ENCODE peak calls at places on chromosomes 5 and 9, in six cellular contexts. U is iris pigment epithelial cell, J is ACHN, N is tibial artery, X is T-helper 9 cell, Z is fibroblast of mammary gland. T is an unnamed sample.
A peak's percentile ranks its signal among the peaks of the same experiment; 100 is the strongest.

GRCh38 chr5:59709346-59709821 is 184.1 kb downstream of the PDE4D start:
- DNase-seq in X (no peak), Z (no peak), U (no peak), J (no peak), N (no peak), T (no peak)

GRCh38 chr5:76451046-76451701 is 48.1 kb downstream of the IQGAP2 start:
- DNase-seq in U (no peak), Z (no peak), N (no peak), J (no peak), X (no peak), T (no peak)

GRCh38 chr5:50663636-50664035 is 2.8 kb upstream of the PARP8 start:
- DNase-seq in Z (no peak), U (no peak), X (no peak), J (no peak), N (no peak), T (no peak)

GRCh38 chr9:112065781-112066606 is 109.1 kb downstream of the SUSD1 start:
- DNase-seq in Z (peak; percentile 89), N (no peak), U (peak; percentile 90), X (no peak), J (no peak), T (peak; percentile 86)

GRCh38 chr9:117403848-117404247 is 11.0 kb downstream of the ASTN2 start:
- DNase-seq in X (no peak), U (no peak), Z (no peak), J (no peak), N (no peak), T (no peak)

GRCh38 chr5:55226027-55226933 is 835 bp downstream of the MCIDAS start:
- DNase-seq in Z (peak; percentile 45), U (no peak), J (peak; percentile 83), N (no peak), X (no peak), T (peak; percentile 80)

GRCh38 chr5:74056789-74057164 is 430.8 kb downstream of the ARHGEF28 start:
- DNase-seq in Z (peak; percentile 33), X (no peak), J (peak; percentile 39), U (peak; percentile 48), N (no peak), T (peak; percentile 38)

GRCh38 chr5:59758566-59758965 is 135.0 kb downstream of the PDE4D start:
- DNase-seq in X (no peak), U (no peak), J (no peak), N (no peak), Z (no peak), T (no peak)

GRCh38 chr5:8907168-8907868 is 638.6 kb downstream of the SEMA5A start:
- DNase-seq in X (no peak), Z (peak; percentile 87), U (peak; percentile 84), N (no peak), J (no peak), T (no peak)

GRCh38 chr5:127206320-127207113 is 84.1 kb upstream of the MEGF10 start:
- DNase-seq in U (peak; percentile 90), N (no peak), J (peak; percentile 42), Z (peak; percentile 97), X (no peak), T (peak; percentile 13)

GRCh38 chr9:105191508-105192118 is 52.8 kb upstream of the SLC44A1 start:
- DNase-seq in N (no peak), X (no peak), Z (peak; percentile 92), J (no peak), U (peak; percentile 45), T (no peak)

GRCh38 chr9:117121331-117121730 is 293.5 kb downstream of the ASTN2 start:
- DNase-seq in N (no peak), X (no peak), Z (no peak), U (no peak), J (no peak), T (no peak)

GRCh38 chr9:97880336-97880735 is 27.3 kb downstream of the FOXE1 start:
- DNase-seq in X (no peak), U (peak; percentile 21), Z (peak; percentile 77), J (peak; percentile 40), N (no peak), T (no peak)

GRCh38 chr5:149552038-149552494 is 827 bp upstream of the CSNK1A1 start:
- DNase-seq in Z (no peak), J (no peak), X (no peak), U (no peak), N (no peak), T (no peak)

GRCh38 chr9:76912631-76913275 is 6.8 kb upstream of the PRUNE2 start:
- DNase-seq in X (no peak), J (peak; percentile 78), N (no peak), U (peak; percentile 60), Z (peak; percentile 90), T (no peak)

GRCh38 chr9:115668506-115668905 is 485.1 kb upstream of the PAPPA start:
- DNase-seq in U (peak; percentile 94), N (no peak), X (no peak), Z (peak; percentile 90), J (peak; percentile 17), T (peak; percentile 19)

GRCh38 chr9:127498298-127498697 is 47.0 kb downstream of the LRSAM1 start:
- DNase-seq in X (no peak), Z (no peak), J (no peak), N (no peak), U (no peak), T (no peak)

GRCh38 chr9:137580209-137580957 is 1.7 kb upstream of the DPH7 start:
- DNase-seq in X (no peak), Z (no peak), U (no peak), N (no peak), J (no peak), T (no peak)

GRCh38 chr9:14962193-14962899 is 52.1 kb upstream of the FREM1 start:
- DNase-seq in N (no peak), J (no peak), U (peak; percentile 61), X (no peak), Z (peak; percentile 58), T (no peak)

GRCh38 chr9:73565833-73566465 is 414.3 kb downstream of the ANXA1 start:
- DNase-seq in X (no peak), Z (peak; percentile 52), U (peak; percentile 87), J (peak; percentile 44), N (no peak), T (peak; percentile 61)

GRCh38 chr5:71503536-71503935 is 48.1 kb downstream of the BDP1 start:
- DNase-seq in J (no peak), N (no peak), X (no peak), U (no peak), Z (no peak), T (no peak)

GRCh38 chr5:4785971-4786370 is 354.2 kb upstream of the ADAMTS16 start:
- DNase-seq in X (no peak), U (no peak), N (no peak), Z (no peak), J (no peak), T (no peak)

GRCh38 chr9:98108540-98109031 is 10.4 kb downstream of the TRIM14 start:
- DNase-seq in N (peak; percentile 50), J (no peak), Z (no peak), U (no peak), X (no peak), T (no peak)

GRCh38 chr9:126203313-126203712 is 123.3 kb upstream of the MVB12B start:
- DNase-seq in N (no peak), U (no peak), Z (no peak), X (no peak), J (no peak), T (no peak)

GRCh38 chr5:97044057-97044456 is 98.4 kb downstream of the LIX1 start:
- DNase-seq in Z (peak; percentile 33), U (peak; percentile 31), N (no peak), X (no peak), J (peak; percentile 53), T (peak; percentile 55)

GRCh38 chr5:115170128-115170923 is 618 bp upstream of the TRIM36 start:
- DNase-seq in N (no peak), U (peak; percentile 25), X (no peak), J (no peak), Z (peak; percentile 18), T (no peak)

GRCh38 chr9:28052104-28052503 is 478.8 kb upstream of the C9orf72 start:
- DNase-seq in J (no peak), U (no peak), Z (no peak), N (no peak), X (no peak), T (no peak)

GRCh38 chr5:106106384-106106783 is 1564.4 kb downstream of the EFNA5 start:
- DNase-seq in Z (no peak), U (peak; percentile 22), X (no peak), N (no peak), J (no peak), T (no peak)

GRCh38 chr9:113566011-113566711 is 102.6 kb downstream of the RGS3 start:
- DNase-seq in X (no peak), U (no peak), N (peak; percentile 68), Z (no peak), J (no peak), T (no peak)

GRCh38 chr5:38497946-38498345 is 58.5 kb downstream of the LIFR start:
- DNase-seq in U (peak; percentile 35), N (no peak), X (no peak), J (peak; percentile 10), Z (peak; percentile 45), T (peak; percentile 20)

GRCh38 chr9:126144617-126145456 is 181.8 kb upstream of the MVB12B start:
- DNase-seq in X (no peak), U (no peak), J (no peak), N (no peak), Z (no peak), T (no peak)

GRCh38 chr9:33159058-33159759 is 7.9 kb downstream of the B4GALT1 start:
- DNase-seq in U (peak; percentile 58), N (peak; percentile 82), X (peak; percentile 39), J (no peak), Z (peak; percentile 83), T (peak; percentile 46)

GRCh38 chr5:66882592-66883227 is 286.5 kb downstream of the MAST4 start:
- DNase-seq in J (no peak), N (no peak), X (no peak), U (peak; percentile 91), Z (peak; percentile 62), T (no peak)

GRCh38 chr5:168987540-168988300 is 313.2 kb downstream of the SLIT3 start:
- DNase-seq in X (peak; percentile 26), U (peak; percentile 59), Z (peak; percentile 67), N (peak; percentile 82), J (peak; percentile 61), T (peak; percentile 80)

GRCh38 chr9:135574943-135575342 is 13.4 kb downstream of the PAEP start:
- DNase-seq in U (no peak), N (no peak), J (no peak), Z (no peak), X (no peak), T (no peak)